ENCODE peak calls at places on chromosomes 13 and 19, in eight cellular contexts. I is body of pancreas; F is CD4-positive, alpha-beta memory T cell; B is K562; P is left ventricle myocardium inferior; Q is Peyer's patch; U is uterus; J is substantia nigra. D is an unnamed sample.
A peak's percentile ranks its signal among the peaks of the same experiment; 100 is the strongest.

GRCh38 chr19:49020931-49021895 is 2.9 kb downstream of the CGB3 start:
- DNase-seq in I (no peak), F (no peak), B (peak; percentile 42), P (no peak), Q (no peak), U (no peak), J (no peak), D (no peak)

GRCh38 chr13:44578064-44578394 is 1.9 kb upstream of the TSC22D1 start:
- DNase-seq in I (no peak), F (no peak), B (peak; percentile 38), P (no peak), Q (peak; percentile 25), U (no peak), J (no peak), D (no peak)

GRCh38 chr13:51946163-51946669 is 65.0 kb downstream of the ATP7B start:
- DNase-seq in I (no peak), F (no peak), B (no peak), P (no peak), Q (no peak), U (no peak), J (no peak), D (no peak)

GRCh38 chr19:49058592-49058991 is 1.0 kb upstream of the CGB7 start:
- DNase-seq in I (no peak), F (no peak), B (peak; percentile 51), P (no peak), Q (no peak), U (no peak), J (no peak), D (no peak)

GRCh38 chr19:35041548-35042055 is at the start of gene HPN:
- DNase-seq in I (peak; percentile 94), F (no peak), B (no peak), P (no peak), Q (no peak), U (no peak), J (no peak), D (no peak)

GRCh38 chr13:28220166-28220565 is 81.8 kb downstream of the PAN3 start:
- DNase-seq in I (no peak), F (no peak), B (no peak), P (no peak), Q (no peak), U (no peak), J (no peak), D (no peak)

GRCh38 chr13:47175172-47175806 is 278.4 kb upstream of the HTR2A start:
- DNase-seq in I (no peak), F (no peak), B (no peak), P (no peak), Q (no peak), U (no peak), J (no peak), D (no peak)

GRCh38 chr13:72164811-72165210 is 297.8 kb upstream of the DACH1 start:
- DNase-seq in I (no peak), F (no peak), B (no peak), P (no peak), Q (no peak), U (no peak), J (no peak), D (no peak)

GRCh38 chr19:54114340-54114826 is 1.1 kb downstream of the TFPT start:
- DNase-seq in I (no peak), F (peak; percentile 38), B (peak; percentile 21), P (no peak), Q (peak; percentile 72), U (no peak), J (peak; percentile 15), D (no peak)

GRCh38 chr13:56773148-56773547 is 367.6 kb upstream of the PRR20A start:
- DNase-seq in I (no peak), F (no peak), B (no peak), P (no peak), Q (no peak), U (no peak), J (no peak), D (no peak)

GRCh38 chr13:77139311-77139710 is 112.4 kb upstream of the FBXL3 start:
- DNase-seq in I (no peak), F (no peak), B (no peak), P (no peak), Q (no peak), U (no peak), J (no peak), D (no peak)

GRCh38 chr19:51686171-51686570 is 7.0 kb upstream of the SPACA6 start:
- DNase-seq in I (no peak), F (no peak), B (no peak), P (no peak), Q (no peak), U (no peak), J (no peak), D (no peak)

GRCh38 chr13:21060063-21060826 is 1.1 kb downstream of the LATS2 start:
- DNase-seq in I (peak; percentile 49), F (peak; percentile 21), B (no peak), P (peak; percentile 63), Q (no peak), U (peak; percentile 64), J (no peak), D (no peak)

GRCh38 chr19:58562126-58563033 is 4.0 kb upstream of the UBE2M start:
- DNase-seq in I (peak; percentile 55), F (peak; percentile 35), B (no peak), P (peak; percentile 36), Q (no peak), U (no peak), J (no peak), D (no peak)

GRCh38 chr19:39542198-39542597 is 2.2 kb upstream of the EID2 start:
- DNase-seq in I (no peak), F (no peak), B (no peak), P (no peak), Q (no peak), U (no peak), J (no peak), D (no peak)

GRCh38 chr13:74197686-74198085 is 63.5 kb upstream of the KLF12 start:
- DNase-seq in I (no peak), F (no peak), B (no peak), P (no peak), Q (no peak), U (no peak), J (no peak), D (no peak)

GRCh38 chr13:74191036-74191809 is 57.0 kb upstream of the KLF12 start:
- DNase-seq in I (no peak), F (no peak), B (no peak), P (no peak), Q (no peak), U (no peak), J (no peak), D (no peak)

GRCh38 chr13:74194856-74195255 is 60.7 kb upstream of the KLF12 start:
- DNase-seq in I (no peak), F (no peak), B (no peak), P (no peak), Q (no peak), U (no peak), J (no peak), D (no peak)

GRCh38 chr13:74187564-74187963 is 53.4 kb upstream of the KLF12 start:
- DNase-seq in I (no peak), F (no peak), B (no peak), P (no peak), Q (no peak), U (no peak), J (no peak), D (no peak)

GRCh38 chr13:74193391-74193790 is 59.2 kb upstream of the KLF12 start:
- DNase-seq in I (no peak), F (no peak), B (no peak), P (no peak), Q (no peak), U (no peak), J (no peak), D (no peak)
- H3K27ac ChIP-seq in I (no peak overlapping the region), F (no peak overlapping the region), B (no peak overlapping the region), P (no peak overlapping the region), Q (no peak overlapping the region), U (no peak overlapping the region), J (no peak overlapping the region), D (no peak overlapping the region)

GRCh38 chr13:105921711-105922110 is 613.8 kb downstream of the EFNB2 start:
- DNase-seq in I (no peak), F (no peak), B (no peak), P (no peak), Q (no peak), U (no peak), J (no peak), D (no peak)
- H3K27ac ChIP-seq in I (no peak overlapping the region), F (no peak overlapping the region), B (no peak overlapping the region), P (no peak overlapping the region), Q (no peak overlapping the region), U (no peak overlapping the region), J (no peak overlapping the region), D (no peak overlapping the region)

DNA sequence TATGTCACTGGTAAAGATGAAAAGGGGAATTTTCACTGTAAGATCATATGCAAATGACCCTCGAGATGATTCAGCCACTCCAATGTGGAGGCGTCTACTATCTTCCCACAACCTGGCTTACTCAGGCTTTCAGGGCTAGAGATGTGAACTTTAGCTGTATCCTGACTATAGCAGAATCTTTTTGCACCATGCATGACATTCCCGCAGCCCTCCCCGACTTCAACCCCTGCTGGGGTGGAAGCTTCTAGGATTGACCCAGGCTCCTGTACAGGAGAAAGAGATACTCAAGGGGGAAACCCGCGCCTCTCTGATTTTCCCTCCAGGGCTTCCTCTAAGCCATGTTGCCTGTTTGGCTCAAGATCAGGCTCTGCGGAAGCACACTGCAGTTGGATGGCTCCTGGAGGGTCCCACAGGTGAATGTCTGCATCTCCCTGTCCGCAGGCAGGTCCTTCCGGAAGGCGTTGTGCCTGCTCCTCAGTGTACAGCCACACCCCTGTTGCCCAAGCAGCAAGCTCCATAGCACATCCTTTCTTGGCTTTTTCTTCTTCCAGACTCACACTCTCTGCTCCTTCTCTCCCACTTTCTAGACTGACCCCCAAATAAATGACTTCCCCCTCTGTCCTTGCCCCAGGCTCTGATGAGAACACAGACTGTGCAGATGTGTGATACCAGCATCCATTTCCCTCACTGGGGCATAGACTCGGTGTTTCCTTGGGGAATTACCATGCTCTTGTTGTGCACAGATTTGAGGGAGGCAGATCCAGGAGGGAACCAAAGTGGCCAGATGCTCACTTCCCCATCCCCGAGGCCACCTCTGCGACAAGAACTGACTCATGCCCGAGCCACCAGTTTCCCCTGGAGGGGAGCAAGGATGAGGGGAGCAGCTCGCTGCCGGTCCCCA is 29.1 kb upstream of the POP4 start:
- DNase-seq in I (no peak), F (no peak), B (no peak), P (no peak), Q (no peak), U (no peak), J (no peak), D (no peak)
- H3K27ac ChIP-seq in I (no peak overlapping the region), F (no peak overlapping the region), B (no peak overlapping the region), P (no peak overlapping the region), Q (no peak overlapping the region), U (no peak overlapping the region), J (no peak overlapping the region), D (peak overlapping the region; percentile 71)

DNA sequence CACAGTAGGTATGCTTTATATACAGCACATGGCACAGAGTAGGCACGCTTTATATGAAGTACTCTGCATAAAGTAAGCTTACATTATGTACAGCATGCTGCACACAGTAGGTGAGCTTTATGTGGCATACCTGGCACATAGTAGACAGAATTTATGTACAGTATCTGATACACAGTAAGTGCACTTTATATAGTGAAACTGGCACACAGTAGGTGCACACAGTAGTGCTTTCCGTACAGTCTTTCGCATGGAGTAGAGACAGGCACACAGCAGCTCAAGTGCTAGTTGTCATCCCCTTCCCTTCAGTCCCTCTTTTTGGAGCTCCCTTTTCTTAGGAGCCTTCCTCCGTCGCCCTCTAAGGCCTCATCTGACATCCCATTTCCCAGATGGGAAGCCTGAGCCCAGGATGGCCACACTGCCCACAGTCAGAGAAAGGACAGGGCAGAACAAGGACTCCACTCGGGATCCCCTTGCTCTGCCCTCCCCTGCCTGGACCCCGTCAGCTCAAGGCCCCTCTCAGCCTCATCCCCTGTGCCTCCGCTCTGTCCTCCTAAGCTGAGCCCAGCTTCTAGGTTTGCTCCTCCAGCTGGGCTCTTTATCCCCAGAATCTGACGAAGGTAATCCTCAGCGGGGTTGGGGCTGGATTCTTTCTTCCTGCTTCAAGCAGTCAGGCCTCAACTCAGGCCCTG is 852 bp upstream of the CYP4F12 start:
- DNase-seq in I (no peak), F (no peak), B (no peak), P (no peak), Q (no peak), U (no peak), J (no peak), D (no peak)
- H3K27ac ChIP-seq in I (no peak overlapping the region), F (no peak overlapping the region), B (no peak overlapping the region), P (peak overlapping the region; percentile 87), Q (peak overlapping the region; percentile 38), U (peak overlapping the region; percentile 80), J (no peak overlapping the region), D (no peak overlapping the region)